ENCODE peak calls at places on chromosomes 3 and 15, in four cellular contexts. W, J, E and H are unnamed samples.

GRCh38 chr3:175187586-175187985 is 328.5 kb downstream of the NAALADL2 start:
- DNase-seq in W (no peak), J (no peak), E (no peak), H (no peak)

GRCh38 chr15:88605507-88606436 is 15.4 kb upstream of the AEN start:
- DNase-seq in J (no peak), E (peak; percentile 66), W (peak; percentile 65), H (no peak)

GRCh38 chr15:39025331-39025730 is 460.7 kb upstream of the RASGRP1 start:
- DNase-seq in J (no peak), W (no peak), E (no peak), H (no peak)

GRCh38 chr15:78075490-78076230 is 1.9 kb downstream of the TBC1D2B start:
- DNase-seq in E (no peak), J (no peak), W (no peak), H (no peak)

GRCh38 chr3:45056608-45057301 is 30.7 kb downstream of the CLEC3B start:
- DNase-seq in E (no peak), W (no peak), J (no peak), H (no peak)

GRCh38 chr3:61530355-61530754 is 31.0 kb upstream of the PTPRG start:
- DNase-seq in W (no peak), J (no peak), E (no peak), H (no peak)

GRCh38 chr3:188104050-188104449 is 49.9 kb upstream of the LPP start:
- DNase-seq in W (no peak), E (no peak), J (no peak), H (no peak)

GRCh38 chr15:44738340-44738984 is 2.1 kb downstream of the TRIM69 start:
- DNase-seq in J (no peak), W (no peak), E (no peak), H (no peak)

GRCh38 chr15:92391640-92392039 is 2.0 kb upstream of the ST8SIA2 start:
- DNase-seq in J (no peak), W (peak; percentile 24), E (no peak), H (no peak)